ENCODE peak calls at places on chromosomes 5 and 9, in six cellular contexts. D is K562, T is SK-N-SH, Z is HepG2, F is A549, V is H1. A is an unnamed sample.

GRCh38 chr9:128987800-128988199 is 40.3 kb downstream of the NUP188 start:
- DNase-seq in D (no peak), T (no peak), Z (no peak), F (no peak), V (no peak), A (peak; percentile 80)

GRCh38 chr5:65356274-65356673 is 125.4 kb downstream of the ADAMTS6 start:
- DNase-seq in D (no peak), T (no peak), Z (no peak), F (no peak), V (no peak), A (no peak)

GRCh38 chr9:21974230-21974541 is 20.0 kb downstream of the CDKN2A start:
- DNase-seq in D (no peak), T (no peak), Z (no peak), F (no peak), V (no peak), A (no peak)

GRCh38 chr5:83586874-83587776 is 115.6 kb downstream of the VCAN start:
- DNase-seq in D (no peak), T (no peak), Z (no peak), F (no peak), V (no peak), A (peak; percentile 68)

GRCh38 chr9:132794730-132795380 is 83.2 kb downstream of the AK8 start:
- DNase-seq in D (peak; percentile 31), T (no peak), Z (no peak), F (no peak), V (no peak), A (no peak)

GRCh38 chr9:110121170-110121569 is 86.8 kb downstream of the C9orf152 start:
- DNase-seq in D (no peak), T (no peak), Z (no peak), F (no peak), V (no peak), A (no peak)

GRCh38 chr5:135743684-135744083 is 90.8 kb upstream of the SLC25A48 start:
- DNase-seq in D (no peak), T (peak; percentile 63), Z (no peak), F (no peak), V (no peak), A (no peak)

GRCh38 chr5:34533582-34534236 is 122.4 kb upstream of the RAI14 start:
- DNase-seq in D (no peak), T (no peak), Z (no peak), F (no peak), V (no peak), A (peak; percentile 29)

GRCh38 chr9:35814841-35815543 is at the start of gene HINT2:
- DNase-seq in D (peak; percentile 89), T (peak; percentile 95), Z (peak; percentile 99), F (peak; percentile 98), V (peak; percentile 93), A (peak; percentile 99)

GRCh38 chr9:112378441-112379176 is 1.3 kb upstream of the HSDL2 start:
- DNase-seq in D (no peak), T (no peak), Z (no peak), F (no peak), V (peak; percentile 10), A (no peak)

GRCh38 chr5:168525856-168526255 is 3.2 kb upstream of the FBLL1 start:
- DNase-seq in D (no peak), T (no peak), Z (peak; percentile 69), F (no peak), V (no peak), A (no peak)

GRCh38 chr5:176665517-176665916 is 18.2 kb downstream of the TSPAN17 start:
- DNase-seq in D (no peak), T (no peak), Z (no peak), F (no peak), V (no peak), A (no peak)

GRCh38 chr5:73764586-73764985 is 138.6 kb downstream of the ARHGEF28 start:
- DNase-seq in D (no peak), T (no peak), Z (peak; percentile 78), F (peak; percentile 71), V (no peak), A (peak; percentile 82)

GRCh38 chr9:73906671-73907070 is 590.5 kb upstream of the RORB start:
- DNase-seq in D (no peak), T (no peak), Z (no peak), F (no peak), V (no peak), A (no peak)

GRCh38 chr9:99023831-99024230 is 80.1 kb downstream of the COL15A1 start:
- DNase-seq in D (no peak), T (peak; percentile 24), Z (no peak), F (no peak), V (no peak), A (peak; percentile 58)

GRCh38 chr9:129697111-129697955 is 31.9 kb downstream of the PRRX2 start:
- DNase-seq in D (peak; percentile 53), T (peak; percentile 96), Z (no peak), F (peak; percentile 60), V (no peak), A (peak; percentile 78)

GRCh38 chr9:133332381-133332730 is 3.6 kb downstream of the SURF6 start:
- DNase-seq in D (no peak), T (no peak), Z (no peak), F (no peak), V (no peak), A (no peak)

GRCh38 chr5:404666-405241 is 38.2 kb upstream of the EXOC3 start:
- DNase-seq in D (no peak), T (no peak), Z (no peak), F (no peak), V (no peak), A (no peak)

GRCh38 chr5:16412556-16412955 is 53.0 kb downstream of the ZNF622 start:
- DNase-seq in D (no peak), T (no peak), Z (no peak), F (no peak), V (no peak), A (no peak)

GRCh38 chr9:7325980-7326379 is 473.6 kb downstream of the DMAC1 start:
- DNase-seq in D (no peak), T (no peak), Z (no peak), F (no peak), V (no peak), A (no peak)

GRCh38 chr9:4164356-4164755 is 135.5 kb downstream of the GLIS3 start:
- DNase-seq in D (no peak), T (no peak), Z (no peak), F (no peak), V (no peak), A (no peak)

GRCh38 chr5:31153523-31153922 is 40.0 kb upstream of the CDH6 start:
- DNase-seq in D (no peak), T (no peak), Z (no peak), F (no peak), V (no peak), A (peak; percentile 67)

GRCh38 chr9:33752130-33752637 is 43.2 kb upstream of the PRSS3 start:
- DNase-seq in D (no peak), T (no peak), Z (peak; percentile 76), F (no peak), V (no peak), A (no peak)

GRCh38 chr9:85142461-85143401 is 473.2 kb downstream of the NTRK2 start:
- DNase-seq in D (peak; percentile 4), T (peak; percentile 20), Z (peak; percentile 7), F (peak; percentile 3), V (no peak), A (no peak)

GRCh38 chr5:27947088-27947487 is 908.7 kb upstream of the CDH9 start:
- DNase-seq in D (no peak), T (no peak), Z (no peak), F (no peak), V (no peak), A (no peak)

GRCh38 chr9:91354846-91355245 is 6.9 kb downstream of the AUH start:
- DNase-seq in D (no peak), T (no peak), Z (no peak), F (no peak), V (no peak), A (peak; percentile 43)

GRCh38 chr9:21465859-21466518 is 16.1 kb downstream of the IFNE start:
- DNase-seq in D (no peak), T (peak; percentile 32), Z (peak; percentile 55), F (peak; percentile 56), V (no peak), A (peak; percentile 68)

DNA sequence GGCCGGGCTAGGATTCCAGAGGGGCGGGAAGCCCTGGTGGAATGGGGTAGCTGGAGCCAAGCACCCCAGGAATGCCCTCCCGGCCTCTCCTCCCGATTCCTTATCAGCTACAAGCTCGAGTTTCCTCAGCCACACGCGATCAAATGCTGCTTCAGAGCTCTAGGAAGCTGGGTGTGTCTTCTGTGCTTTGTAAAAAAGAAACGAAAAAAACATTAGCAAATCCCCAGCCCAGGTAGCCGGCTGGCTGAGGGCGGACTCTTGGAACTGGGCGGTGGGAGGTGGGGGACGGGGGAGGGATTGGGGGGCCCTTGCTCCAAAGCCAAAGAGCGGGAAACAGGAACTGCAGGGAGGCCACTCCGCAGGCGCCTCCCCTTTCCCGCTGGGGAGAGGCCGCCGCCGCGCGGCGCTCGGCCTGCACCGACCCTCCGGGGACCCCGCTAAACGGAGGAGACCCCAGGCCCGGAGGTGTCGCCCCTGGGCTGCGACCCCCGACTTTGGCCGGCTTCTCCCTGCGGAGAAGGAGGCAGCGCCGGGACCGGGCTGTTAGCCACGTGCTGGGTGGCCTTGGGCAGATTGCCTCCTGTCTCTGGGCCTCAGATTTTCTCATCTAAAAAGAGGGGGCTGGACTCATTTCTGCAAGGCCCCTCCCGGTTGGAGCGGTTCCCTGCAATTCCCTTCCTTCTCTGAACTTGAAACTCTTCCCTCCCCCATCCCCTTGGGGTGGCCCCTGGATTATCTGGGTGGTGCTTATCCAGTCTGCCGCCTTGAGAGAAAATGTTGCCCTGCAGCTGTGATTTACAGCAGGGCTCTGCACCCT is 40.9 kb upstream of the FABP6 start:
- DNase-seq in D (peak; percentile 69), T (no peak), Z (no peak), F (peak; percentile 31), V (no peak), A (peak; percentile 82)
- TF ChIP-seq RFX5 in D (no peak), T (no peak), Z (no peak), F (no peak), V (no peak), A (no peak)

GRCh38 chr9:121708768-121709488 is 57.5 kb downstream of the DAB2IP start:
- DNase-seq in D (peak; percentile 56), T (peak; percentile 59), Z (no peak), F (no peak), V (no peak), A (no peak)
- TF ChIP-seq RFX5 in D (no peak), T (no peak), Z (no peak), F (no peak), V (no peak), A (no peak)

GRCh38 chr9:134405527-134405926 is 79.3 kb downstream of the RXRA start:
- DNase-seq in D (no peak), T (no peak), Z (no peak), F (no peak), V (no peak), A (no peak)

GRCh38 chr9:134408389-134408788 is 82.1 kb downstream of the RXRA start:
- DNase-seq in D (no peak), T (peak; percentile 79), Z (no peak), F (no peak), V (no peak), A (no peak)

GRCh38 chr9:134404376-134405358 is 78.4 kb downstream of the RXRA start:
- DNase-seq in D (no peak), T (no peak), Z (no peak), F (no peak), V (no peak), A (no peak)

GRCh38 chr9:134407123-134407779 is 81.0 kb downstream of the RXRA start:
- DNase-seq in D (peak; percentile 94), T (peak; percentile 97), Z (no peak), F (peak; percentile 98), V (no peak), A (peak; percentile 90)

GRCh38 chr9:134406366-134407122 is 80.3 kb downstream of the RXRA start:
- DNase-seq in D (no peak), T (peak; percentile 58), Z (no peak), F (peak; percentile 64), V (no peak), A (no peak)
- TF ChIP-seq RFX5 in D (no peak), T (no peak), Z (no peak), F (no peak), V (no peak), A (no peak)

GRCh38 chr5:69140827-69141226 is 26.1 kb upstream of the CCNB1 start:
- DNase-seq in D (no peak), T (no peak), Z (no peak), F (no peak), V (no peak), A (no peak)
- TF ChIP-seq RFX5 in D (no peak), T (no peak), Z (no peak), F (no peak), V (no peak), A (no peak)

A was measured in IMR-90.